ENCODE peak calls at places on chromosomes 1 and 21, in seven cellular contexts. One of them, this sample, is unnamed.

GRCh38 chr21:45549670-45550463 is 7.6 kb upstream of the SLC19A1 start:
- DNase-seq in HTR-8/SVneo: no peak
- DNase-seq in naive thymus-derived CD8-positive, alpha-beta T cell: no peak
- DNase-seq in substantia nigra: no peak
- DNase-seq in omental fat pad: no peak
- DNase-seq in CD4-positive, alpha-beta T cell: no peak
- DNase-seq in mammary epithelial cell: no peak
- DNase-seq in this sample: no peak

GRCh38 chr21:33640697-33641338 is 723 bp downstream of the CRYZL1 start:
- DNase-seq in HTR-8/SVneo: no peak
- DNase-seq in naive thymus-derived CD8-positive, alpha-beta T cell: no peak
- DNase-seq in substantia nigra: no peak
- DNase-seq in omental fat pad: no peak
- DNase-seq in CD4-positive, alpha-beta T cell: no peak
- DNase-seq in mammary epithelial cell: no peak
- DNase-seq in this sample: no peak

GRCh38 chr1:17437260-17438175 is 2.0 kb downstream of the RCC2 start:
- DNase-seq in HTR-8/SVneo: peak; percentile 63
- DNase-seq in naive thymus-derived CD8-positive, alpha-beta T cell: peak; percentile 39
- DNase-seq in substantia nigra: peak; percentile 47
- DNase-seq in omental fat pad: no peak
- DNase-seq in CD4-positive, alpha-beta T cell: peak; percentile 26
- DNase-seq in mammary epithelial cell: peak; percentile 43
- DNase-seq in this sample: peak; percentile 26

GRCh38 chr1:205095422-205095821 is 11.2 kb upstream of the TMEM81 start:
- DNase-seq in HTR-8/SVneo: no peak
- DNase-seq in naive thymus-derived CD8-positive, alpha-beta T cell: no peak
- DNase-seq in substantia nigra: no peak
- DNase-seq in omental fat pad: no peak
- DNase-seq in CD4-positive, alpha-beta T cell: no peak
- DNase-seq in mammary epithelial cell: no peak
- DNase-seq in this sample: no peak

GRCh38 chr1:9652379-9653194 is 1.1 kb downstream of the PIK3CD start:
- DNase-seq in HTR-8/SVneo: no peak
- DNase-seq in naive thymus-derived CD8-positive, alpha-beta T cell: peak; percentile 70
- DNase-seq in substantia nigra: no peak
- DNase-seq in omental fat pad: no peak
- DNase-seq in CD4-positive, alpha-beta T cell: peak; percentile 77
- DNase-seq in mammary epithelial cell: no peak
- DNase-seq in this sample: peak; percentile 69

GRCh38 chr1:52463891-52464290 is 59.5 kb downstream of the PRPF38A start:
- DNase-seq in HTR-8/SVneo: no peak
- DNase-seq in naive thymus-derived CD8-positive, alpha-beta T cell: no peak
- DNase-seq in substantia nigra: no peak
- DNase-seq in omental fat pad: no peak
- DNase-seq in CD4-positive, alpha-beta T cell: no peak
- DNase-seq in mammary epithelial cell: no peak
- DNase-seq in this sample: no peak

GRCh38 chr1:93822710-93823425 is 56.1 kb downstream of the DNTTIP2 start:
- DNase-seq in HTR-8/SVneo: no peak
- DNase-seq in naive thymus-derived CD8-positive, alpha-beta T cell: no peak
- DNase-seq in substantia nigra: no peak
- DNase-seq in omental fat pad: no peak
- DNase-seq in CD4-positive, alpha-beta T cell: no peak
- DNase-seq in mammary epithelial cell: peak; percentile 82
- DNase-seq in this sample: no peak

GRCh38 chr1:205348559-205349477 is 7.9 kb downstream of the KLHDC8A start:
- DNase-seq in HTR-8/SVneo: no peak
- DNase-seq in naive thymus-derived CD8-positive, alpha-beta T cell: no peak
- DNase-seq in substantia nigra: no peak
- DNase-seq in omental fat pad: no peak
- DNase-seq in CD4-positive, alpha-beta T cell: no peak
- DNase-seq in mammary epithelial cell: no peak
- DNase-seq in this sample: no peak

GRCh38 chr21:33069994-33070811 is at the start of gene OLIG1:
- DNase-seq in HTR-8/SVneo: peak; percentile 32
- DNase-seq in naive thymus-derived CD8-positive, alpha-beta T cell: no peak
- DNase-seq in substantia nigra: peak; percentile 69
- DNase-seq in omental fat pad: no peak
- DNase-seq in CD4-positive, alpha-beta T cell: no peak
- DNase-seq in mammary epithelial cell: peak; percentile 32
- DNase-seq in this sample: no peak

GRCh38 chr1:116708255-116708900 is 40.8 kb upstream of the IGSF3 start:
- DNase-seq in HTR-8/SVneo: no peak
- DNase-seq in naive thymus-derived CD8-positive, alpha-beta T cell: no peak
- DNase-seq in substantia nigra: no peak
- DNase-seq in omental fat pad: no peak
- DNase-seq in CD4-positive, alpha-beta T cell: no peak
- DNase-seq in mammary epithelial cell: no peak
- DNase-seq in this sample: no peak

GRCh38 chr1:13543927-13544556 is 30.2 kb upstream of the LRRC38 start:
- DNase-seq in HTR-8/SVneo: no peak
- DNase-seq in naive thymus-derived CD8-positive, alpha-beta T cell: no peak
- DNase-seq in substantia nigra: peak; percentile 12
- DNase-seq in omental fat pad: no peak
- DNase-seq in CD4-positive, alpha-beta T cell: no peak
- DNase-seq in mammary epithelial cell: no peak
- DNase-seq in this sample: no peak

GRCh38 chr1:248926401-248927182 is 20.6 kb downstream of the PGBD2 start:
- DNase-seq in HTR-8/SVneo: no peak
- DNase-seq in naive thymus-derived CD8-positive, alpha-beta T cell: no peak
- DNase-seq in substantia nigra: no peak
- DNase-seq in omental fat pad: no peak
- DNase-seq in CD4-positive, alpha-beta T cell: no peak
- DNase-seq in mammary epithelial cell: peak; percentile 41
- DNase-seq in this sample: no peak

This sample was measured in T-helper 22 cell.